ENCODE peak calls at places on chromosomes 3 and 15, in six cellular contexts. Y is breast epithelium, J is mammary epithelial cell, S is neural progenitor cell, B is hepatocyte, L is fibroblast of the aortic adventitia. F is an unnamed sample.

GRCh38 chr3:186255703-186256331 is 106.2 kb downstream of the DGKG start:
- DNase-seq in Y (no peak), J (peak), S (peak), B (no peak), L (no peak), F (no peak)

GRCh38 chr3:184299488-184300376 is 691 bp downstream of the PSMD2 start:
- DNase-seq in Y (no peak), J (peak), S (no peak), B (peak), L (peak), F (peak)

GRCh38 chr15:57481038-57481705 is 104.9 kb downstream of the CGNL1 start:
- DNase-seq in Y (no peak), J (peak), S (no peak), B (no peak), L (no peak), F (no peak)

GRCh38 chr3:37859908-37860199 is 1.8 kb upstream of the CTDSPL start:
- DNase-seq in Y (peak), J (no peak), S (no peak), B (no peak), L (no peak), F (no peak)

GRCh38 chr3:28586325-28586724 is 237.7 kb upstream of the AZI2 start:
- DNase-seq in Y (no peak), J (peak), S (no peak), B (no peak), L (no peak), F (no peak)

GRCh38 chr3:23111286-23111685 is 91.8 kb upstream of the UBE2E2 start:
- DNase-seq in Y (no peak), J (no peak), S (no peak), B (no peak), L (no peak), F (no peak)

GRCh38 chr15:99503411-99503810 is 62.4 kb upstream of the MEF2A start:
- DNase-seq in Y (no peak), J (no peak), S (no peak), B (no peak), L (no peak), F (no peak)

GRCh38 chr15:99310745-99311144 is 59.5 kb downstream of the LRRC28 start:
- DNase-seq in Y (no peak), J (no peak), S (no peak), B (no peak), L (no peak), F (no peak)

GRCh38 chr15:67125589-67126502 is 60.4 kb downstream of the SMAD3 start:
- DNase-seq in Y (peak), J (peak), S (no peak), B (peak), L (peak), F (peak)

GRCh38 chr3:12541625-12542024 is 3.7 kb downstream of the MKRN2OS start:
- DNase-seq in Y (no peak), J (peak), S (peak), B (peak), L (no peak), F (no peak)

GRCh38 chr3:134601539-134602439 is 49.0 kb downstream of the KY start:
- DNase-seq in Y (no peak), J (no peak), S (peak), B (peak), L (peak), F (peak)

GRCh38 chr3:166263460-166263859 is 426.2 kb upstream of the BCHE start:
- DNase-seq in Y (no peak), J (no peak), S (no peak), B (no peak), L (no peak), F (no peak)

GRCh38 chr15:82647835-82648256 is 683 bp upstream of the CPEB1 start:
- DNase-seq in Y (no peak), J (no peak), S (peak), B (no peak), L (no peak), F (no peak)

GRCh38 chr15:101446527-101447167 is 42.9 kb downstream of the PCSK6 start:
- DNase-seq in Y (no peak), J (no peak), S (no peak), B (peak), L (no peak), F (no peak)

GRCh38 chr3:37174532-37175126 is at the start of gene LRRFIP2:
- DNase-seq in Y (no peak), J (peak), S (no peak), B (no peak), L (peak), F (peak)

GRCh38 chr3:139538733-139539132 is 809 bp downstream of the RBP1 start:
- DNase-seq in Y (peak), J (no peak), S (peak), B (peak), L (peak), F (peak)

GRCh38 chr3:190840146-190840545 is 22.3 kb downstream of the GMNC start:
- DNase-seq in Y (no peak), J (peak), S (peak), B (no peak), L (peak), F (no peak)

GRCh38 chr15:40320931-40321371 is 2.5 kb upstream of the INAFM2 start:
- DNase-seq in Y (no peak), J (peak), S (peak), B (peak), L (peak), F (peak)

GRCh38 chr3:133676336-133677118 is 14.8 kb upstream of the TOPBP1 start:
- DNase-seq in Y (no peak), J (no peak), S (no peak), B (no peak), L (no peak), F (no peak)

GRCh38 chr3:150384517-150385212 is 23.4 kb upstream of the TSC22D2 start:
- DNase-seq in Y (no peak), J (no peak), S (peak), B (peak), L (no peak), F (peak)

GRCh38 chr3:101842245-101842934 is 6.9 kb upstream of the NFKBIZ start:
- DNase-seq in Y (no peak), J (no peak), S (peak), B (no peak), L (no peak), F (no peak)

GRCh38 chr15:99536422-99537033 is 29.3 kb upstream of the MEF2A start:
- DNase-seq in Y (peak), J (peak), S (no peak), B (no peak), L (peak), F (peak)

GRCh38 chr3:162441716-162442115 is 945.1 kb downstream of the OTOL1 start:
- DNase-seq in Y (no peak), J (no peak), S (no peak), B (no peak), L (peak), F (no peak)

GRCh38 chr15:101250931-101251829 is 668 bp downstream of the CHSY1 start:
- DNase-seq in Y (no peak), J (peak), S (peak), B (peak), L (no peak), F (no peak)

GRCh38 chr3:25423780-25424179 is 4.3 kb upstream of the RARB start:
- DNase-seq in Y (no peak), J (peak), S (no peak), B (peak), L (peak), F (peak)

GRCh38 chr3:43754316-43754715 is 63.6 kb downstream of the ABHD5 start:
- DNase-seq in Y (no peak), J (no peak), S (no peak), B (no peak), L (no peak), F (no peak)

GRCh38 chr15:69321041-69321554 is 22.4 kb downstream of the PAQR5 start:
- DNase-seq in Y (no peak), J (no peak), S (no peak), B (no peak), L (no peak), F (no peak)

GRCh38 chr15:63035977-63036376 is 6.6 kb upstream of the TPM1 start:
- DNase-seq in Y (no peak), J (no peak), S (no peak), B (no peak), L (no peak), F (no peak)

GRCh38 chr3:180306691-180307090 is 270.0 kb upstream of the PEX5L start:
- DNase-seq in Y (no peak), J (peak), S (no peak), B (no peak), L (peak), F (peak)

GRCh38 chr3:197820550-197821335 is 29.7 kb downstream of the LRCH3 start:
- DNase-seq in Y (no peak), J (no peak), S (no peak), B (peak), L (no peak), F (no peak)

GRCh38 chr15:63944681-63944955 is 101.7 kb downstream of the DAPK2 start:
- DNase-seq in Y (no peak), J (no peak), S (no peak), B (no peak), L (no peak), F (no peak)

GRCh38 chr3:113535898-113536297 is 3.5 kb downstream of the SIDT1 start:
- DNase-seq in Y (no peak), J (no peak), S (peak), B (no peak), L (no peak), F (no peak)

GRCh38 chr3:52216585-52217408 is 8.6 kb downstream of the TLR9 start:
- DNase-seq in Y (peak), J (peak), S (no peak), B (peak), L (peak), F (peak)

GRCh38 chr15:68470049-68470738 is 38.2 kb upstream of the ITGA11 start:
- DNase-seq in Y (no peak), J (no peak), S (no peak), B (no peak), L (no peak), F (no peak)

GRCh38 chr3:139468407-139468806 is 7.9 kb downstream of the RBP2 start:
- DNase-seq in Y (no peak), J (no peak), S (no peak), B (no peak), L (no peak), F (no peak)

GRCh38 chr3:24220859-24221657 is 273.6 kb downstream of the THRB start:
- DNase-seq in Y (peak), J (peak), S (peak), B (peak), L (peak), F (peak)

GRCh38 chr15:92843819-92844218 is 56.3 kb upstream of the CHD2 start:
- DNase-seq in Y (no peak), J (no peak), S (no peak), B (no peak), L (no peak), F (no peak)

GRCh38 chr15:36590838-36591237 is 11.4 kb downstream of the CDIN1 start:
- DNase-seq in Y (no peak), J (peak), S (no peak), B (no peak), L (peak), F (peak)

GRCh38 chr3:66397745-66398144 is 103.1 kb downstream of the LRIG1 start:
- DNase-seq in Y (no peak), J (no peak), S (no peak), B (peak), L (peak), F (no peak)

GRCh38 chr3:100254168-100254777 is 6.5 kb upstream of the TBC1D23 start:
- DNase-seq in Y (no peak), J (peak), S (peak), B (peak), L (peak), F (peak)

DNA sequence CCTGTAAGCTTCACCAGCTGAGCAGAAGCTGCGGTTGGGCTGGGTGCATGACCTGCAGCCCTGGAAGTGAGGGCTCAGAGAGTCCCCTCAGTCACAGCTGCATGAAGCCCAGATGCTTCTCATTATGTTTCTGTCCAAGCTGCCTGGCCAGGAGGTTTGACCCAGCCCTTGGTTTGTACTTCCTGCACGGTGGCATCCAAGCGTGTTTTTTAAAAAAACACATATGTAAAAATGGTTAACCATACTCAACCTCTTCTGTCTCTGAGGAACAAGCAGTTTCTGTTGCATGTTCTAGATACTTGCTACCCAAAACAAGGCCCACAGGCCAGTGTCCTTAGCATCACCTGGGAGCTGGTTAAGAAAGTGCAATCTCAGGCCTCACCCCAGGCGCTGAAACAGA is 76.0 kb upstream of the ATP10A start:
- DNase-seq in Y (no peak), J (no peak), S (no peak), B (no peak), L (no peak), F (no peak)
- TF ChIP-seq CTCF in Y (no peak), J (no peak), S (no peak), B (no peak), L (no peak), F (no peak)

GRCh38 chr15:58839485-58839884 is 68.4 kb downstream of the MINDY2 start:
- DNase-seq in Y (no peak), J (peak), S (no peak), B (no peak), L (peak), F (no peak)
- TF ChIP-seq CTCF in Y (peak), J (no peak), S (peak), B (peak), L (peak), F (no peak)

GRCh38 chr3:4687167-4687566 is 194.0 kb downstream of the ITPR1 start:
- DNase-seq in Y (no peak), J (no peak), S (peak), B (peak), L (no peak), F (no peak)
- TF ChIP-seq CTCF in Y (no peak), J (no peak), S (no peak), B (peak), L (no peak), F (no peak)

GRCh38 chr3:170908235-170909116 is at the start of gene EIF5A2:
- DNase-seq in Y (peak), J (peak), S (peak), B (peak), L (peak), F (peak)
- TF ChIP-seq CTCF in Y (no peak), J (no peak), S (no peak), B (no peak), L (no peak), F (no peak)

DNA sequence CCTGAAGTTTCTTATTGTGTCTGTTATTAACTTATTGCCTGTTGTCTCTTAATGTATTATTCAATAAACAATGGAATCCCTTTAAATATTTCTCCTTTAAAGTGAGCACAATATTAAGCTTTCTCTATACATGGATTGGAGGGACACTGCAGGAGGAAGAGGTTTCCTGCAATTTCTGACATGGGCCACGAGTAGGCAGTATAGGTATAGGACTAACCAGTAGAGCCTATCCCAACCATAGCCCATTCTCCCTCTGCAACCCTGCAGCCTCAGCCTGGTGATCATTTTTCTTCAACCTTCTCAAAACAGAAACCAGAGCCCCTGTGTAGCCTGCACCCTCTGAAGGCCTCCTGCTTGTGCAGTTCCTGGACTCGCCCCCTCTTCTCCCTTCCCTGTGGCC is 124.8 kb downstream of the NEK10 start:
- DNase-seq in Y (no peak), J (no peak), S (no peak), B (no peak), L (no peak), F (no peak)
- TF ChIP-seq CTCF in Y (no peak), J (no peak), S (no peak), B (no peak), L (peak), F (no peak)

GRCh38 chr3:188180114-188180513 is 26.2 kb downstream of the LPP start:
- DNase-seq in Y (peak), J (no peak), S (no peak), B (no peak), L (no peak), F (no peak)

GRCh38 chr3:188176884-188177283 is 22.9 kb downstream of the LPP start:
- DNase-seq in Y (no peak), J (no peak), S (no peak), B (no peak), L (no peak), F (no peak)

GRCh38 chr3:188177721-188178120 is 23.8 kb downstream of the LPP start:
- DNase-seq in Y (no peak), J (no peak), S (no peak), B (no peak), L (no peak), F (no peak)

GRCh38 chr3:188178293-188178950 is 24.5 kb downstream of the LPP start:
- DNase-seq in Y (peak), J (no peak), S (no peak), B (no peak), L (no peak), F (no peak)

GRCh38 chr3:188179006-188179966 is 25.3 kb downstream of the LPP start:
- DNase-seq in Y (no peak), J (no peak), S (peak), B (peak), L (peak), F (peak)
- TF ChIP-seq CTCF in Y (no peak), J (no peak), S (no peak), B (no peak), L (no peak), F (peak)

GRCh38 chr3:79366414-79366813 is 401.4 kb downstream of the ROBO1 start:
- DNase-seq in Y (no peak), J (no peak), S (no peak), B (no peak), L (peak), F (peak)

GRCh38 chr3:79358327-79358726 is 409.5 kb downstream of the ROBO1 start:
- DNase-seq in Y (no peak), J (no peak), S (no peak), B (no peak), L (no peak), F (no peak)

GRCh38 chr3:79367066-79367465 is 400.7 kb downstream of the ROBO1 start:
- DNase-seq in Y (no peak), J (peak), S (no peak), B (no peak), L (peak), F (peak)

GRCh38 chr3:79364784-79365183 is 403.0 kb downstream of the ROBO1 start:
- DNase-seq in Y (no peak), J (no peak), S (no peak), B (no peak), L (no peak), F (no peak)

DNA sequence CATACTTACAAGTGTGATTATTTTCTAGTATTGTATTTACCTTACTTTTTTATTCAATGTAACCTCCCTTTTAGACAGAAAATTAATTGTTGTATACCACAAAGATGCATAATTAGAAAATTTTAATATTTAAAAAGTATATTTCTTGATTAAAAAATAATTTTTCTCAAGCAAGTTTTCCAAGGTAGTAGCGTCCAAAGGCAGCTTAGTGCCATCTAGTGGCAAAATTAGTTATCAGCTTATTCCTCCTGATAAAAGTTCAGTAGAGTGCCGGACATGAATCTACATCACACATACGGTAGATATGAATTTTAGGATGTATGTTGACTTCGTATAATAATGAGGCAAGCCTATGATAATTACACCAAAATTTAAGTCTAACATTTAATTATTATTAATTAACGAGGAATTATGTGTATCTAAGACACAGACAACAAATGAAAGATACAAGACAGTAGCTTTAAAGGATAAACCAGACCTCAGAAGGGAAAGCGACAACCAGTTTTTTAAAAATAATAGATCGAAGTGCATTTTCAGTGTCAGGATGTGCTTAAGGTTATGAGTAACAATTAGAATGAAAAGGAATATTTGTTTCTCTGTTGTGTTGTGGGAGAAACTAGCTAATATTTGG is 405.9 kb downstream of the ROBO1 start:
- DNase-seq in Y (no peak), J (peak), S (peak), B (peak), L (peak), F (peak)
- TF ChIP-seq CTCF in Y (peak), J (peak), S (peak), B (peak), L (peak), F (peak)

GRCh38 chr3:174000675-174001074 is 603.1 kb downstream of the NLGN1 start:
- DNase-seq in Y (no peak), J (no peak), S (no peak), B (no peak), L (no peak), F (no peak)

GRCh38 chr3:174002543-174002942 is 605.0 kb downstream of the NLGN1 start:
- DNase-seq in Y (no peak), J (no peak), S (no peak), B (peak), L (peak), F (peak)
- TF ChIP-seq CTCF in Y (no peak), J (no peak), S (peak), B (peak), L (no peak), F (peak)

F was measured in astrocyte of the spinal cord.